ENCODE peak calls at places on chromosomes 11 and 22, in nine cellular contexts. A is trophoblast cell, M is fibroblast of lung, X is GM23248, U is colonic mucosa, O is cardiac fibroblast, B is right atrium auricular region, H is HL-60, C is aorta. G is an unnamed sample.

GRCh38 chr11:10233581-10233980 is 60.4 kb downstream of the SBF2 start:
- DNase-seq in A (peak), M (peak), X (peak), U (no peak), O (peak), B (no peak), H (no peak), C (no peak), G (peak)

GRCh38 chr11:3378426-3379423 is at the start of gene ZNF195:
- DNase-seq in A (peak), M (peak), X (peak), U (peak), O (peak), B (peak), H (peak), C (peak), G (peak)

GRCh38 chr22:31439805-31440204 is 40.4 kb downstream of the DRG1 start:
- DNase-seq in A (no peak), M (no peak), X (no peak), U (no peak), O (no peak), B (no peak), H (no peak), C (no peak), G (no peak)

GRCh38 chr11:72511393-72512047 is 77.2 kb upstream of the CLPB start:
- DNase-seq in A (no peak), M (peak), X (peak), U (no peak), O (peak), B (no peak), H (no peak), C (no peak), G (no peak)

GRCh38 chr22:18111759-18112330 is 1.2 kb downstream of the TUBA8 start:
- DNase-seq in A (no peak), M (no peak), X (no peak), U (no peak), O (no peak), B (no peak), H (no peak), C (no peak), G (no peak)

GRCh38 chr11:9565822-9566560 is 7.5 kb upstream of the WEE1 start:
- DNase-seq in A (peak), M (peak), X (peak), U (peak), O (peak), B (peak), H (peak), C (peak), G (peak)

GRCh38 chr22:31122532-31123291 is at the start of gene INPP5J:
- DNase-seq in A (no peak), M (peak), X (peak), U (peak), O (peak), B (peak), H (no peak), C (no peak), G (no peak)

GRCh38 chr11:27532652-27533325 is 26.2 kb upstream of the LIN7C start:
- DNase-seq in A (no peak), M (peak), X (peak), U (no peak), O (peak), B (no peak), H (no peak), C (no peak), G (no peak)

GRCh38 chr22:43110444-43110926 is at the start of gene BIK:
- DNase-seq in A (no peak), M (peak), X (peak), U (peak), O (peak), B (no peak), H (peak), C (peak), G (no peak)

GRCh38 chr11:38356255-38356654 is 1758.2 kb upstream of the RAG2 start:
- DNase-seq in A (no peak), M (no peak), X (no peak), U (no peak), O (no peak), B (no peak), H (no peak), C (no peak), G (no peak)

GRCh38 chr11:70124321-70125061 is 46.4 kb downstream of the ANO1 start:
- DNase-seq in A (no peak), M (no peak), X (no peak), U (no peak), O (no peak), B (no peak), H (no peak), C (peak), G (no peak)

GRCh38 chr22:42582987-42583386 is 29.2 kb downstream of the SERHL2 start:
- DNase-seq in A (no peak), M (no peak), X (no peak), U (no peak), O (no peak), B (no peak), H (no peak), C (no peak), G (no peak)

GRCh38 chr22:23251445-23252093 is 71.3 kb downstream of the BCR start:
- DNase-seq in A (peak), M (no peak), X (peak), U (peak), O (peak), B (no peak), H (no peak), C (no peak), G (peak)

DNA sequence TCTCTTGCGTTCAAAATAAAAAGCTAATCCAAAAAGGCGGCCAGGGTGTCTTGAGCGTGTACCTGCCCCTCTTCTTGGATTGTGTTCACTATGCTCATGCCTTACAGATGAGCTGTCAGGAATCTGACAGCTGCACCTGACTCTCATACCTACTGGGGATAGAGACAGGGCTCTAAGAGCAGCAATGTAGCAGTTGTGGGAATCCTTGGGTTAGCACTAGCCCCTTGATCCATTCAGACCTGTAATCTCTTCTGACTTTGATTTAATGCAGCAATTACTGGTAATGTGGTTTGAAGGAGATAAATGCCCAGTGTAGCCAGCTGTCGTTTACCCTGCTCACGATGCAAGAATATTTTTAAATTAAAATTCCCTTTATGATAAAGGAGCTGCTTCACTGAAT is 145.8 kb downstream of the APOL5 start:
- DNase-seq in A (peak), M (no peak), X (no peak), U (no peak), O (no peak), B (no peak), H (no peak), C (no peak), G (no peak)
- H3K4me3 ChIP-seq in A (no peak), M (no peak), X (no peak), U (no peak), O (no peak), B (no peak), H (no peak), C (no peak), G (no peak)

GRCh38 chr22:25111579-25112517 is 87.8 kb upstream of the CRYBB3 start:
- DNase-seq in A (no peak), M (no peak), X (peak), U (peak), O (no peak), B (peak), H (no peak), C (peak), G (no peak)

GRCh38 chr22:25114369-25115362 is 85.0 kb upstream of the CRYBB3 start:
- DNase-seq in A (no peak), M (no peak), X (no peak), U (no peak), O (no peak), B (no peak), H (no peak), C (no peak), G (no peak)

GRCh38 chr22:25110846-25111578 is 88.6 kb upstream of the CRYBB3 start:
- DNase-seq in A (peak), M (peak), X (peak), U (peak), O (peak), B (peak), H (peak), C (peak), G (peak)

GRCh38 chr22:25112538-25113253 is 87.0 kb upstream of the CRYBB3 start:
- DNase-seq in A (no peak), M (no peak), X (no peak), U (no peak), O (no peak), B (no peak), H (no peak), C (no peak), G (no peak)

DNA sequence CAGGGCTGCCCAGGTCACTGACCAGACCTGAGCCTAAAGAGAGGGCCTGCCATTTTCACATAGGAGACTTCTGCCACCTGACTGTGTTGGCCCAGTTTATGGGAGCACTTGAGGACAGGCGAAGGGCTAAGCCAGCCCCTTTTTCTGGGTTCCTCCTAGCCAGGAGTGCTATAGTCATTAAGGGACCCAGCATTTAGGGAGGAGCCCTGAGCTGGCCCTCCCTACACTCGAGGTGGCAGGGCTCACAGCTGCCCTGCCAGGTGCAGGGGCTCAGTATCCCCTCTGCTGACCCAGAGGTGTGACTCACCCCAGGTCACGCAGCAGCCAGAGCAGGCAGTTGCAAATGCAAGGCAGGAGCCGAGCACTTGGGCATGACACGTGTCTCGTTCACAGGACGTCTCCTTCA is 86.3 kb upstream of the CRYBB3 start:
- DNase-seq in A (no peak), M (no peak), X (no peak), U (peak), O (no peak), B (no peak), H (no peak), C (peak), G (no peak)
- H3K4me3 ChIP-seq in A (no peak), M (no peak), X (no peak), U (no peak), O (no peak), B (peak), H (no peak), C (no peak), G (no peak)

GRCh38 chr11:65692367-65692766 is 19.7 kb upstream of the KAT5 start:
- DNase-seq in A (no peak), M (no peak), X (no peak), U (no peak), O (no peak), B (no peak), H (no peak), C (no peak), G (no peak)
- H3K4me3 ChIP-seq in A (no peak), M (no peak), X (no peak), U (no peak), O (no peak), B (no peak), H (no peak), C (no peak), G (no peak)

DNA sequence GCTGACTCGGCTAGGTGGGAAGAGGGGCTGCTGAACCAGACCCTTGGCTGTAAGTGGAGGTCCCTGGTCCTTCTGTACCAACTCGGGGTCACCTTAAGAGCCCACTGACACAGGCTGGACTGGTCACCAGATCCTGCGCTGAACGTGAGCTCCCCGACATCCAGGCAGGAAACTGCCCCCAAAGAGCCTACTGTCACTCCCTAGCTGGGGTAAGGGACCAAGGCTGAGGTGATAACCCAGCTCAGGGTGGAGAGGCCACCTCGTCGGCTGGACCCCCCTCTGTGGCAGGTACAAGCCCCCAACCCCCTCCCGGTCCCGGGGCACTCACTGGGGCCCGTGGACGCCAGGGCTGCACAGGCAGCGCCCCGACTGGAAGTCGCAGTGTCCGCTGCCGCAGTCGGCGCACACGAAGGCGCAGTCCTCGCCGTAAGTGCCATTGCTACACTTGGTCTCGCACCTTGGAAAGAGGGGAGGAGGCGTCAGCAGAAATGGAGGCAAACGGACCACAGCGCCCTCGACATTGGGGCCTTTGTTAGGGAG is 7.5 kb downstream of the SCARF2 start:
- DNase-seq in A (no peak), M (no peak), X (no peak), U (no peak), O (no peak), B (no peak), H (no peak), C (no peak), G (no peak)
- H3K4me3 ChIP-seq in A (no peak), M (no peak), X (no peak), U (peak), O (no peak), B (peak), H (peak), C (no peak), G (no peak)

DNA sequence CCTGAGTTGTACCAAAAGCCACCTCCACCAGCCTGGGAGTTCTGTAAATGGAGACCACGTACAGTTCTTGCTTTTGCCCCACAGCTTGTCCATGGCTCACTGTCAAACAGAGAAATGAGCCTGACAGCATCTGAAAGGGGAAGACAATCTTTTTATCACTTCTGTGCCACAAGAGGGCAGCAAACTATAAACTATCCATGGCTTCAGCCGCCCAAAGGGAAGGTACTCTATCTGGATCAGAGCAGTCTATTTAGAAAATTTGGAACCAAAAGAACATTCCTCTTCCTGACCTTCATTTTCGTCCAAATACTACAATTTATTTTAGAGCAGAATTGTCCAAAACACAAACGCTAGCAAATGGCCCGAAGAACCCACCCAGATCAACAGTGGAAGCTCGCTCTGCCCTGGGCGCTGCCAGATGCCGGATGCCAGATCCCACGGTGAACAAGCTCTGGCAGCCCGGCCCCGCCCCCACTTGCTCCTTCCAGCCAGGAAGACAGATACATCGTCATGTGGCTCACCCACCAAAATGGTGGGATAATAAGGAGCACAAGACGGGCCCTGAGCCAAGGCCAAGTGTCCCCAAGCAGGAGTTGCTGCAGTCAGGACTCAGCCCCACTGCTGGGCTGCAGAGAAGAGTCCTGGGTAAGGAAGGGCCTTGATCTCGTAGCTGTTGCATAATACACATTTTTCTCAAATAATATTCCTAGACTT is 23.9 kb upstream of the SCGB1A1 start:
- DNase-seq in A (peak), M (peak), X (peak), U (peak), O (peak), B (peak), H (peak), C (peak), G (peak)
- H3K4me3 ChIP-seq in A (no peak), M (peak), X (peak), U (no peak), O (peak), B (peak), H (no peak), C (no peak), G (peak)

DNA sequence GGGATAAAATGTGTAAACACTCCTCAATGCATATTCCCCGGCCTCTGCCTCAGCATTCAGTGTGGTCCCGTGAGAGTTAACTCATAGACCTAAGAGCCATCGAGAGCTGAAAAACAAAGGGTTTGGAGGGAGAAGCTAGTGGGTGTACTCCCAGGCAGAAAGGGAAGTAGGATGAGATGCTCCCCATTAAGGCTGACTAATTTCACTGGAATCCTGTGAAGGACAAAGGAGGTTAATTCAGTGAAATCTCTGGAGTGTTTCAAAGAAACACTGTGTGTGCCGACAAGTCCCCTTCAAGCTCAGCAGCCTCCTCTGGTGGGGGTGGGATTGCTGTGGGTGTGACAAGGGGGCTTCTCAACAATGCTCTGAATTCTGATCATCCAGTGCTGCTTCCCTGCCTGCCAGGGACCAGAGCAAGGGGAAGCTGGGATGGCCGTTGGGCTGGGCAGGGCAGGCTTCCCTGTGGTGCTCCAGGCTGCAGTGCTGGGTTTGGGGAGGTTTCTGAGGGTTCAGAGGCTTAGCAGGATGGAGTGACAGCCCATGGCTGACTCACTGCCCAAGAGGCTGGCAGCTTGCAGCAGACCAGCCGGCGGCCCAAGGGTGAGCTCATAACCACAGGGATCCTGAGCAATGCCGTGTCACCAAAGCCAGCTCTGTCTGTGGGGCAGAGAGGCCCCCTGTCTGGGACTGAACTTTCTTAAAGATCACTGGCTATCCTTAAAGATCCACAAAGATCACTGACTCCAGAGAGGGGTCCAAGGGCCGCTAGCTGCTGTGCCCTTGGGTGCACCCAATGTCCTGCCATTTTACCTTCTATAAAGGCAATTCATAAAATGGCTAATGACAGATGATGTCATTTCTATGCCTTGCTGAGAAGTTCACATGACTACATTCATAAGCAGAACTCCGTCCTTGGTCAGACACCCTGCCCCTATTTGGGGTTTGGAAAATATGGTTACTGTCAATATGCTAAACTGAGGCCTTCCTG is 61.3 kb upstream of the BMAL1 start:
- DNase-seq in A (peak), M (peak), X (peak), U (no peak), O (peak), B (no peak), H (no peak), C (peak), G (peak)
- H3K4me3 ChIP-seq in A (no peak), M (peak), X (peak), U (no peak), O (no peak), B (no peak), H (no peak), C (no peak), G (peak)

DNA sequence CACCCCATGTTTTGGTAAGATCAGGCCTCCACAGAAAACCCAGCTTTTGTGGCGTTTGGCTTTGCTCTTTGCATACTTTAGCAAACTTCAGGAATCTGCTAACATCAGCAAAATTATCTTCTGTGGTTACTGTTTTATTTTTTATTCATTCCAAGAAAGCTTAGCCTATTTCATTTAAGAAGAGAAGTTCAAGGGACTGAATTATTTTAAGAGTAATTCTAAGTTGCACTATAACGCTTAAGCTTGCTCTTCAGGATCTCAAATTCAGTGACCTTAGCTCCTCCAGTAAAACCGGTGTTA is 1.1 kb downstream of the JHY start:
- DNase-seq in A (no peak), M (peak), X (no peak), U (no peak), O (no peak), B (no peak), H (no peak), C (no peak), G (no peak)
- H3K4me3 ChIP-seq in A (no peak), M (peak), X (peak), U (peak), O (peak), B (peak), H (no peak), C (peak), G (peak)

GRCh38 chr22:39528080-39528661 is 4.4 kb downstream of the RPS19BP1 start:
- DNase-seq in A (peak), M (no peak), X (no peak), U (no peak), O (no peak), B (no peak), H (peak), C (no peak), G (no peak)
- H3K4me3 ChIP-seq in A (no peak), M (no peak), X (no peak), U (peak), O (no peak), B (no peak), H (peak), C (no peak), G (peak)

G was measured in HFF-Myc.